ENCODE peak calls at places on chromosome X, in five cellular contexts. V is spleen; F is CD8-positive, alpha-beta T cell; M is upper lobe of right lung; U is PC-9. N is an unnamed sample. For H3K4me1, the result is how much of the 10 kb centered on the place peaks cover.

GRCh38 chrX:30577362-30577961 is at the start of gene TASL:
- DNase-seq in V (no peak), F (no peak), M (no peak), U (no peak), N (no peak)

GRCh38 chrX:46040001-46040400 is 505.2 kb downstream of the ZNF674 start:
- DNase-seq in V (no peak), F (no peak), M (no peak), U (no peak), N (no peak)

GRCh38 chrX:105302246-105302645 is 81.8 kb upstream of the TEX13A start:
- DNase-seq in V (no peak), F (no peak), M (no peak), U (no peak), N (no peak)

GRCh38 chrX:106220177-106220576 is 52.1 kb downstream of the PWWP3B start:
- DNase-seq in V (no peak), F (no peak), M (no peak), U (no peak), N (no peak)

GRCh38 chrX:74118503-74118902 is 185.5 kb upstream of the ZCCHC13 start:
- DNase-seq in V (no peak), F (no peak), M (no peak), U (peak), N (no peak)

GRCh38 chrX:66150188-66150587 is 13.9 kb upstream of the HEPH start:
- DNase-seq in V (no peak), F (no peak), M (no peak), U (no peak), N (no peak)

GRCh38 chrX:80285131-80285773 is 135.0 kb upstream of the TENT5D start:
- DNase-seq in V (no peak), F (no peak), M (no peak), U (peak), N (peak)

GRCh38 chrX:103157511-103158316 is 57.2 kb upstream of the BEX4 start:
- DNase-seq in V (no peak), F (no peak), M (no peak), U (peak), N (peak)

GRCh38 chrX:37755073-37755472 is 24.8 kb upstream of the CYBB start:
- DNase-seq in V (no peak), F (no peak), M (no peak), U (no peak), N (peak)

GRCh38 chrX:69000857-69001256 is 164.4 kb downstream of the PJA1 start:
- DNase-seq in V (no peak), F (no peak), M (no peak), U (no peak), N (no peak)

GRCh38 chrX:79195027-79195426 is 50.5 kb downstream of the GPR174 start:
- DNase-seq in V (no peak), F (no peak), M (no peak), U (no peak), N (no peak)

GRCh38 chrX:129310000-129310399 is 213.3 kb downstream of the SMARCA1 start:
- DNase-seq in V (no peak), F (no peak), M (no peak), U (no peak), N (no peak)

GRCh38 chrX:149715468-149715867 is 3.6 kb downstream of the MAGEA11 start:
- DNase-seq in V (no peak), F (no peak), M (no peak), U (no peak), N (no peak)

GRCh38 chrX:21943460-21944135 is 3.1 kb downstream of the SMS start:
- DNase-seq in V (no peak), F (no peak), M (no peak), U (no peak), N (no peak)

GRCh38 chrX:40120838-40121580 is 23.3 kb upstream of the BCOR start:
- DNase-seq in V (no peak), F (no peak), M (no peak), U (no peak), N (no peak)

GRCh38 chrX:40117715-40118285 is 20.0 kb upstream of the BCOR start:
- DNase-seq in V (no peak), F (no peak), M (no peak), U (no peak), N (no peak)

GRCh38 chrX:40127052-40127451 is 29.3 kb upstream of the BCOR start:
- DNase-seq in V (no peak), F (no peak), M (no peak), U (no peak), N (no peak)

GRCh38 chrX:40121618-40122017 is 23.9 kb upstream of the BCOR start:
- DNase-seq in V (no peak), F (no peak), M (no peak), U (no peak), N (no peak)

DNA sequence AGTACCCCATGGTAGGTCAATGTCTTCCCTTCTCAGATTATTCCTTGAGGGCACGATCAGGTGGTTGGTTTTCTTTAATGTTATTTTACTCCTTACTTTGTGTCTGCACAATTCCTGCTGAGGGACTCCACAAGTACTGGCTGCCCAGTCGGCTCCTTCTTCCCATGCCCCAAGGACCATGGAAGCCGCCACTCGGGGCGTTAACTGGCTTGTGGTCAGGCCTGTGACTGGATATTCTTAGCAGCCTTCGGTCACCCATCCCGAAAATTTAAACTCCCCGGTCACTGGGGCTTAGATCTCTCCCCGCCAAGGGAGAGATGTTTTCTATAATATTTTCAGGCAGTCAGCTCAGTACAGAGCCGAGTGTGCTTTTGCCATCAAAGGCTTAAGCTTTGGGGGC is 24.7 kb upstream of the BCOR start:
- DNase-seq in V (no peak), F (no peak), M (no peak), U (no peak), N (no peak)
- H3K4me1 ChIP-seq in V (under half), F (under half), M (under half), U (under half), N (under half)

DNA sequence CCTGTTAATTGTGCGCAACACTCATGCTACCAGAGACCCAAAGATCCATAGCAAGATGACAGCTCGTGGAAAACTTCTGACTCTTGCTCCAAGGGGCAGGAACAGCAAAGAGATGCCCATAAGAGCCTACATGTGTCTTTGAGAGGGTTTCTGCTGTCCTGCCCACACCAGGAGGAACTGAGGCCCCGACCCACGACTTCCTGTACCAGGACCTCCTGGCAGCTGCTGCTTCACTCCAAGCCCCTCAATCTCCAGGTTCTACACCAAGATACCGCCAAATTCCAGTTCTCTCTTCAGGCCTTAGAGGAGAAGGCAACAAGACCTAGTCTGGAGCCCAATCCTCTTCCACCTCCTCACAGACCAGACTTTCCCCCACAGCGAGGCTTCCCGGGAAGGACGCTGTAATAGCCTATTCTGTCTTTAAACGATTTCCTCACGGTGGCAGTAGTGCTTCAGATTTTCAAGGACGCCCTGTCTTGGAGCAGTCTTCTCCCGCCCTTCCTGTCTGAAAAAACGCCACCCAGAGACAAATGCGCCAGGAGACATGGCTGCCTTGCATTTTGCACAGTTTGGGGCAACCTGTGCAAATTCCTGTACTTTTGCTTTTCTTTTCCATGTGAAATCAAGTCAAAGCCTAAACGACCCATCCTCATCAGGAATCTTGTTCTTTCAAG is 230.2 kb upstream of the STK26 start:
- DNase-seq in V (peak), F (no peak), M (no peak), U (no peak), N (peak)
- H3K27ac ChIP-seq in V (no peak), F (no peak), M (no peak), U (no peak), N (no peak)

DNA sequence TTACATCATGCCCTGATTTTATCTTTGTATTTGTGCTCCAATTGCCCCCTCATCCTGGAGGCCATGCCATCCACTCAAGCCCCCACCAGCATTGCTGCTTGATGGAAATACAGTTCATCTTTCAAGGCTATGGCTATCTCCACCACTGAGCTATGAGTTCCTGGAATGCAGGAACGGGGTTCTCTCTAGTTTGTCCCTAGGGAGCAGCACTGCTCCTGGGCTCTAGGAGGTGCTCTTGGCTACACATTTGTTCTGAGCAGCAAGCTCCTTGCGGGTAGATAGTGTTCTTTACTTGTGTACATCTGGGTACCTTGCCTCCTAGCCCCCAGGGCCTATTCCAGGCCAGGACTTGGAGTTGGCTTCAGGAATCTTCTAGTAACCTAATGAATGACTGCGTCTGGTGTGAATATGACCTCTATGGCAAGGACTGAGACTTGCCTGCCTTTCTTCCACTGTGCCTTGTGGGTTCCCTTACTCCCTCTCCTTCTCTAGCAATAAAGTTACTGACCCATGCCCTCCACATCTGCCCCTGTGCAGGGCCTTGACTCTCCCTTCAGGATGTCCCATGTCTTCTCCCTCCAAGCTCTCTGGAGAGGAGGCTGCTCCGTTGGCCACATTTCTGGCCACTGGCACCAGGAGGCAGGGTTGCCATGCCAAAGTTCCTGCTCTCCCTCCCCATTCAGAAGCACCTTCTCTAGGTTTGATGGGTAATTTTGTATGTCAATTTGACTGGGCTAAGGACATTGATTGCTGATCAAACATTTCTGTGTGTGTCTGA is 7.6 kb downstream of the CITED1 start:
- DNase-seq in V (no peak), F (no peak), M (no peak), U (no peak), N (no peak)
- TF ChIP-seq CTCF in V (no peak), F (no peak), M (peak), U (no peak), N (no peak)

DNA sequence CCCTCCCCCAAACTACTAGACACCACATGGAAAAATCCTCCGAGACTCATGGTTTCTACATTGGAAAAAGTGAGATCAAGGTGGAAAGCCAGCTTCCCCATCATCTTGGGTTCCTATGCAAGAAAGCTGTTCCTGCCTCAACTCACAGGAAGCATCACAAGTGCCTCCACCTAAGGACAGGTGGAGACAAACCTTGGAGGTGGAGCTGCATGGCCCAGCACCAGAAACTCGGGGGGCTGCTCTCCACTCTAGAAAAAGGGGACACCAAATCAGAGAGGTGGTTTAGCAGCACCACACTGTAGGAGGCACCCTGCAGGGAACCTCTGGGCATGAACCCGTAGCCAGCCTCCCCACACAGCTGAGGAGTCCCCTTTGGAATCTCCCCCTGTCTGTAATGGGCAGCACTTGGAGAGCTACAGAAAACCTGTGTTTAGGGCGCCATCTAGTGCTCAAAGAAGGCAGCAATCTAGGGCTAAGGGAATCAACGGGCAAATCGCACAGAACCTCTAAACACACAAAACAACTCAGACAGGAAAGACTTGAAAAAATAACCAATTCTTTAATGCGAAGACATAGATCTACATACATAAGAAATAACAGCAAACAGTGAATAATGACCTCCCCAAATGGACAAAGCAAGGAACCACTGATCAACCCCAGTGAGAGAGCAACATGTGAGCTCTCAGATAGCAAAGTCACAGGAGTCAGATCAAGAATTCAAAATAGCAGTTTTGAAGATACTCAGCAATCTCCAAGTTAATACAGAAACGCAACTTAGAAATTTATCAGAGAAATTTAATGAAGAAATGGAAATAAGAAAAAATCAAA is 37.0 kb upstream of the ZBTB33 start:
- DNase-seq in V (no peak), F (peak), M (no peak), U (peak), N (peak)
- H3K4me1 ChIP-seq in V (under half), F (under half), M (under half), U (under half), N (under half)

DNA sequence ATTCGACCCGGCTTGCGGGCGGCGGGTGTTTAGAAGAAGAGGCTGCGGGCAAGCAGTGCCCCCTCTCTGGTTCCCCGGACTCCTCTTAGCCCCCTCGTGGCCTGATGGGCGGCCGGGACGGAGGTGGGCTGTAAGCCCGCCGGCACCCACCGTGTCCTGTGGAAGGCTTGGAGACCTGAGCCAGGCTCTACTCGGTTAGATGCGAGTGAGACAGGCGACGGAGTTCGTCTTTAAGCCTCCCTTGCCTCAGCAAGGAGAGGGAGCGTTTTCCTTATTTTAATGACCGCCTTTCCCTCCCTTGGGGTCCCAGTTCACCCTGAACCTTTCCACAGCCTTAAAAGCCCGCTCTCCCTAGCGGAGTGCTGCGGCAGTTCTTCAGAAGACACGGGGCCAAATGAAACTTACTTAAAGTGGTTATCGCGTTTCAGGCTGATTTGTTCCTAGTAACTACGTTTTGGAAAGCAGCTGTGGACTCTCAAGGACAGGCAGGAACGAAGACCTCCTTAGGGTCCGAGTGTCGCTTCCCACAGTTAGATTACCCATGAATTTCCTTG is 970 bp downstream of the SLITRK2 start:
- DNase-seq in V (no peak), F (no peak), M (no peak), U (no peak), N (no peak)
- H3K27ac ChIP-seq in V (peak), F (no peak), M (no peak), U (no peak), N (no peak)

GRCh38 chrX:132592880-132593279 is 104.0 kb upstream of the MBNL3 start:
- DNase-seq in V (no peak), F (no peak), M (no peak), U (no peak), N (peak)
- TF ChIP-seq CTCF in V (peak), F (no peak), M (peak), U (peak), N (peak)

GRCh38 chrX:47529548-47529947 is 31.5 kb upstream of the ARAF start:
- DNase-seq in V (no peak), F (no peak), M (no peak), U (no peak), N (no peak)
- H3K4me1 ChIP-seq in V (under half), F (under half), M (under half), U (under half), N (under half)

DNA sequence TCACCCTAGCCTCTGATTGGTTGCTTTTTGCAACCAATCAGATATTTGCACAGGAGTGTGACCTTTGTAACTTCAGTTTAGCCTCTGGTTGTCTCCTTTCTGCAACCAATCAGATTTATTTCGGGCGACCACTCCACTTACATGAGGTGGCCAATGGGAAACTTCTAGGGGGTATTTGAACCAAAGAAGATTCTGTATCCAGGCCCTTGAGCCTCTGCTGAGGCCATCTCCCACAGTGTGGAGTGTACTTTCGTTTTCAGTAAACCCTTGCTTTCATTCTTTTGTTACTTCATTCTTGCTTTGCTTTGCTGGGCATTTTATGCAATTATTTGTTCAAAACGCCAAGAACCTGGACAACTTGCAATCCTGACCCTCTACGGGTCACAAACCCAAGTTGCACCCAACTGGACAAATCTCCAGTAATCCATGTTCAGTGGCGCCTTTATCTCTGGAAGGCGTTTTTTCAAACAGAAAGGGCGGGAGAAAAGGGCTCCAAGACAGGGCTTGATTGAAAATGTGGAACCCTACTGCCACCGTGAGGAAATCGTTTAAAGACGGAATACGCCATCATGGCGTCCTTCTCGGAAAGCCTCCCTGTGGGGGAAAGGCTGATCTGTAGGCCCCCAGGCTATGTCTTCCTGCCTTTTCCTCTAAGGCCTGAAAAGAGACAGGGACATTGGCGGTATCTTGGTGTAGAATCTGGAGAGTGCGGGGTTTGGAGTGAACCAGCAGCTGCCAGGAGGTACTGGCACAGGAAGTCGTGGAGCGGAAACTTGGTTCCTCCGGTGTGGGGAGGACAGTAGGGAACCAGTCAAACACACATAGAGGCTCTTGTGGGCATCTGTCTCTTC is 184.6 kb downstream of the OR13H1 start:
- DNase-seq in V (peak), F (no peak), M (no peak), U (no peak), N (no peak)
- H3K27ac ChIP-seq in V (no peak), F (no peak), M (no peak), U (no peak), N (no peak)

DNA sequence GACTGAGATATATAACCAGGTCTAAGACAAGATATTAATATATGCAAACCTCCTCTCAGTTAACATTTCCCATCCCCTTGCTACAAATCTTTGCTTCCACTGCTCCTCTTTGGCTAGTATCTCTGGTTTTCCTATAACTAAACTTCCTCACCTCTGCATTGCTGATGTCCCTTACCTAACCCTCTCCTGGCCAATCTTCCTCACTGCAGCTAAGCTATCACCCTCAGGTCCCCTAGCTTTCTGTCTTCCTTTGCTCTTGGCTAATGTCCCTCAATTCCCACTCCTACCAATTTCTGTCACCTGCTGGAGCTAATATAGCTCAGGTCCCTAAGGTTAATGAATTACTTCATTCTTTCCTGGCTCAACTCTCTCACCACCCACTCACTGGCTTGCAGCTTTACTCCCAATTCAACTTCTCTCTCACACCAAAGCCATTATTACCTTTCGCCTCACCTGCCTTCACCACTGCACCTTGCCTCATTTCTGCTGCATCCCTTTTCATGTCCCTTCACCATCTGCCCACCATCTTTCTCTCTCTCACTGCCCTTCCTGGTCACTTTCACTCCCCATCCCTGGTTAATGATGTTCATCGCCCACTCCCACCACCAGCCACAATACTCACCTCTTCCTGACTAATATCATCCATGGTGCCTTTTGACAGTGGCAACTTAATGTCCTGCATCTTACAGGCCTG is 26.7 kb downstream of the SMC1A start:
- DNase-seq in V (no peak), F (no peak), M (no peak), U (no peak), N (no peak)
- TF ChIP-seq CTCF in V (no peak), F (no peak), M (no peak), U (no peak), N (no peak)